ENCODE peak calls at places on chromosomes 3 and 15, in six cellular contexts. One of them, this sample, is unnamed.

GRCh38 chr15:61571026-61571425 is 341.9 kb upstream of the RORA start:
- DNase-seq in dermis blood vessel endothelial cell: no peak
- DNase-seq in C1 segment of cervical spinal cord: no peak
- DNase-seq in amniotic epithelial cell: no peak
- DNase-seq in HEK293T: no peak
- DNase-seq in esophagus squamous epithelium: no peak
- DNase-seq in this sample: no peak

GRCh38 chr3:97835761-97836160 is 13.9 kb downstream of the CRYBG3 start:
- DNase-seq in dermis blood vessel endothelial cell: no peak
- DNase-seq in C1 segment of cervical spinal cord: no peak
- DNase-seq in amniotic epithelial cell: peak
- DNase-seq in HEK293T: no peak
- DNase-seq in esophagus squamous epithelium: no peak
- DNase-seq in this sample: no peak

GRCh38 chr15:65916664-65917406 is 47.5 kb downstream of the RAB11A start:
- DNase-seq in dermis blood vessel endothelial cell: peak
- DNase-seq in C1 segment of cervical spinal cord: peak
- DNase-seq in amniotic epithelial cell: peak
- DNase-seq in HEK293T: peak
- DNase-seq in esophagus squamous epithelium: no peak
- DNase-seq in this sample: no peak

GRCh38 chr15:79541176-79541575 is 109.0 kb downstream of the MINAR1 start:
- DNase-seq in dermis blood vessel endothelial cell: no peak
- DNase-seq in C1 segment of cervical spinal cord: no peak
- DNase-seq in amniotic epithelial cell: no peak
- DNase-seq in HEK293T: no peak
- DNase-seq in esophagus squamous epithelium: no peak
- DNase-seq in this sample: no peak

GRCh38 chr15:25775317-25775912 is 87.7 kb downstream of the ATP10A start:
- DNase-seq in dermis blood vessel endothelial cell: no peak
- DNase-seq in C1 segment of cervical spinal cord: no peak
- DNase-seq in amniotic epithelial cell: no peak
- DNase-seq in HEK293T: no peak
- DNase-seq in esophagus squamous epithelium: no peak
- DNase-seq in this sample: no peak

GRCh38 chr3:109563149-109563548 is 225.8 kb upstream of the DPPA4 start:
- DNase-seq in dermis blood vessel endothelial cell: no peak
- DNase-seq in C1 segment of cervical spinal cord: no peak
- DNase-seq in amniotic epithelial cell: no peak
- DNase-seq in HEK293T: no peak
- DNase-seq in esophagus squamous epithelium: no peak
- DNase-seq in this sample: no peak

GRCh38 chr3:136141296-136141785 is 54.8 kb downstream of the MSL2 start:
- DNase-seq in dermis blood vessel endothelial cell: no peak
- DNase-seq in C1 segment of cervical spinal cord: no peak
- DNase-seq in amniotic epithelial cell: no peak
- DNase-seq in HEK293T: no peak
- DNase-seq in esophagus squamous epithelium: no peak
- DNase-seq in this sample: no peak

GRCh38 chr15:25947336-25948080 is 84.4 kb upstream of the ATP10A start:
- DNase-seq in dermis blood vessel endothelial cell: no peak
- DNase-seq in C1 segment of cervical spinal cord: peak
- DNase-seq in amniotic epithelial cell: no peak
- DNase-seq in HEK293T: no peak
- DNase-seq in esophagus squamous epithelium: no peak
- DNase-seq in this sample: peak

GRCh38 chr15:31342381-31342780 is 15.7 kb downstream of the KLF13 start:
- DNase-seq in dermis blood vessel endothelial cell: no peak
- DNase-seq in C1 segment of cervical spinal cord: no peak
- DNase-seq in amniotic epithelial cell: no peak
- DNase-seq in HEK293T: no peak
- DNase-seq in esophagus squamous epithelium: no peak
- DNase-seq in this sample: no peak

GRCh38 chr15:40902605-40903561 is 8.6 kb downstream of the VPS18 start:
- DNase-seq in dermis blood vessel endothelial cell: no peak
- DNase-seq in C1 segment of cervical spinal cord: peak
- DNase-seq in amniotic epithelial cell: peak
- DNase-seq in HEK293T: no peak
- DNase-seq in esophagus squamous epithelium: no peak
- DNase-seq in this sample: no peak

GRCh38 chr3:14363976-14364375 is 38.4 kb upstream of the SLC6A6 start:
- DNase-seq in dermis blood vessel endothelial cell: no peak
- DNase-seq in C1 segment of cervical spinal cord: no peak
- DNase-seq in amniotic epithelial cell: peak
- DNase-seq in HEK293T: no peak
- DNase-seq in esophagus squamous epithelium: no peak
- DNase-seq in this sample: no peak

GRCh38 chr3:50433954-50434353 is 69.5 kb downstream of the CACNA2D2 start:
- DNase-seq in dermis blood vessel endothelial cell: no peak
- DNase-seq in C1 segment of cervical spinal cord: no peak
- DNase-seq in amniotic epithelial cell: no peak
- DNase-seq in HEK293T: no peak
- DNase-seq in esophagus squamous epithelium: no peak
- DNase-seq in this sample: no peak

GRCh38 chr3:151203053-151203420 is at the start of gene GPR171:
- DNase-seq in dermis blood vessel endothelial cell: no peak
- DNase-seq in C1 segment of cervical spinal cord: no peak
- DNase-seq in amniotic epithelial cell: no peak
- DNase-seq in HEK293T: no peak
- DNase-seq in esophagus squamous epithelium: no peak
- DNase-seq in this sample: no peak

GRCh38 chr3:158685151-158685550 is 12.7 kb upstream of the LXN start:
- DNase-seq in dermis blood vessel endothelial cell: peak
- DNase-seq in C1 segment of cervical spinal cord: no peak
- DNase-seq in amniotic epithelial cell: peak
- DNase-seq in HEK293T: no peak
- DNase-seq in esophagus squamous epithelium: no peak
- DNase-seq in this sample: no peak